ENCODE peak calls at places on chromosomes 6 and 20, in five cellular contexts. N is esophagus squamous epithelium, I is H9, H is brain microvascular endothelial cell, K is fibroblast of villous mesenchyme. Q is an unnamed sample.

GRCh38 chr6:145583753-145584152 is 151.6 kb downstream of the EPM2A start:
- DNase-seq in H (no peak), K (no peak), I (no peak), N (no peak), Q (no peak)

GRCh38 chr6:1395941-1396908 is 6.8 kb downstream of the FOXF2 start:
- DNase-seq in I (no peak), H (no peak), N (no peak), K (no peak), Q (no peak)

GRCh38 chr6:161198176-161198575 is 75.7 kb downstream of the AGPAT4 start:
- DNase-seq in N (no peak), K (peak; percentile 50), I (no peak), H (no peak), Q (no peak)

GRCh38 chr20:13839421-13840092 is 54.7 kb downstream of the NDUFAF5 start:
- DNase-seq in H (peak; percentile 28), N (no peak), K (peak; percentile 39), I (no peak), Q (no peak)

GRCh38 chr20:6637160-6637579 is 130.3 kb upstream of the BMP2 start:
- DNase-seq in I (peak; percentile 43), N (no peak), K (no peak), H (no peak), Q (no peak)

GRCh38 chr6:137665342-137665741 is 171.1 kb upstream of the OLIG3 start:
- DNase-seq in H (peak; percentile 5), K (peak; percentile 19), N (no peak), I (no peak), Q (no peak)

GRCh38 chr6:115001726-115002436 is 659.1 kb upstream of the HS3ST5 start:
- DNase-seq in H (no peak), N (no peak), K (no peak), I (no peak), Q (no peak)

GRCh38 chr20:37734228-37734980 is 40.6 kb downstream of the CTNNBL1 start:
- DNase-seq in N (no peak), H (peak; percentile 81), K (peak; percentile 53), I (no peak), Q (no peak)

DNA sequence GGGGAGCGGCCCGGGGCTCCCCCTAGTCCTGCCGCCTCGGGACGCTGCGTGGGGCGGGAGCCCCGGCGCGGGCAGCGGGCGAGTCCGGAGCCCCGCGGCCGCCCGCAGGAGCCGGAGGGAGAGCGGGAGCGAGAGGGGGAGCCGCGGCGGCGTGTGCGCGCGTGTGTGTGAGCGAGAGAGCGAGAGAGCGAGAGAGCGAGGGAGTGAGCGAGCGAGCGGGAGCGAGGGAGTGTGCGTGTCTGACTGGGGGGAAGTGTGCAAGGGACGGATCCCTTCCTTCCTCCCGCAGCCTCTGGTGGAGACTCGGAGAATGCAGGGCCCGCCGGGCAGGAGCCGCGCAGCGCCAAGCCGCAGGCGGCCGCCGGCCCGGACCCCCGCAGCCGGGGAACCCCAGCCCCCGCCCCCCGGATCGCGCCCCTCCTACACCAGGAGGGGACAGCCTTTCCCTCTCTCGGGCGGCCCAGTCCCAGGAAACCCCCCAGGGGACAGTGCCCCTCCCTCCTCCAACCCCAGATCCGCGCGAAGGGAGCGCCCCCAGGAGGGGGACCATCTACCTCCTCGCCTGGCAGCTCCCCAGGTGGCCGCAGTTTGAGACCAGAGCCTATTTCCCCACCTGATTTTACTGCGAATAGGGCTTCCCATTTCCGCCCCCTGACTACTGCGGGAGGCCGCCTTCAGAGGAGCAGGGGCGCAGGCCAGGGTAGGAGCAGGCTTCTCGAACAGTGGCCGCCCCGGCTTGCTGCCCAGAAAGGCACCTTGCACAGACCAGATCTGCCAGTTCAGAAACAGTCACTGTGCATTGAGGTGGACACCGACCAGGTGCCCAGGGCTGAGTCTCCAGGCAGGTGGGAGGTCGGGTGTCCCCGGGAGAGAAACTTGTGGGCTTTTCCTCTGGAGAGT is at the start of gene CDH22:
- DNase-seq in K (peak; percentile 20), I (peak; percentile 53), N (no peak), H (no peak), Q (peak; percentile 83)
- TF ChIP-seq CTCF in K (peak; percentile 19), I (peak; percentile 60), N (peak; percentile 50), H (peak; percentile 53), Q (peak; percentile 71)

GRCh38 chr6:36897629-36898028 is 11.9 kb downstream of the C6orf89 start:
- DNase-seq in I (peak; percentile 44), H (no peak), N (no peak), K (peak; percentile 38), Q (no peak)
- TF ChIP-seq CTCF in I (peak; percentile 59), H (peak; percentile 33), N (peak; percentile 20), K (peak; percentile 32), Q (no peak)

GRCh38 chr6:16819752-16820151 is 58.5 kb upstream of the ATXN1 start:
- DNase-seq in H (no peak), N (no peak), K (peak; percentile 27), I (no peak), Q (no peak)
- TF ChIP-seq CTCF in H (peak; percentile 64), N (peak; percentile 34), K (peak; percentile 39), I (peak; percentile 44), Q (no peak)

DNA sequence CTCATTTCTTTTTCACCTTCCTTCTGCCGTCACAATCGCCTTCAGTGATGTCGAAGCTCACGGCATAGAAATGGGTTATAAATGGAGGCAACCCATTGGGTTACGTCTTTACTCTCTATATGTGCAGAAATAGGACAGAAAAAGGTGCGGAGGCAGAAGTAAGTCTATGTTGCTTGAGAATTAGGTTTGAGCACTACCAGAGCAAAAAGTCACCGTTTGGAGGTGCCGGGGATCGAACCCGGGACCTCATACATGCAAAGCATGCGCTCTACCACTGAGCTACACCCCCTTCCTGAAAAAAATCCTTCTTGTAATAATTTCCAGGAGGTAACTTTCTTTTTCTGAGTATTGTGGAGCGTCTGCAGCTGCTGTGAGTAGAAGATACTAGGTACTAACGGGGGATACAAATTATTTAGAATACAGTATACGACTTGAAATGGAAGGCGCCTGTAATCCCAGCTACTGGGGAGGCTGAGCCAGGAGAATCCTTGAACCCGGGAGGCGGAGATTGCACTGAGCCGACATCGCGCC is 134.2 kb downstream of the TRIM27 start:
- DNase-seq in H (peak; percentile 62), K (peak; percentile 61), I (peak; percentile 67), N (no peak), Q (no peak)
- TF ChIP-seq CTCF in H (no peak), K (no peak), I (no peak), N (no peak), Q (no peak)